ENCODE peak calls at places on chromosomes 5 and 9, in five cellular contexts. One of them, this sample, is unnamed.

GRCh38 chr9:27572918-27573698 is at the start of gene C9orf72:
- DNase-seq in thoracic aorta: peak
- DNase-seq in stimulated activated CD4-positive, alpha-beta T cell treated with anti-CD3 and anti-CD28 coated beads, Interleukin-1b, Interleukin-23, amount 100 ng/mL, for 1 hour: peak
- DNase-seq in H1: peak
- DNase-seq in germinal center: peak
- DNase-seq in this sample: peak

GRCh38 chr9:106066937-106067545 is 372.7 kb downstream of the TMEM38B start:
- DNase-seq in thoracic aorta: no peak
- DNase-seq in stimulated activated CD4-positive, alpha-beta T cell treated with anti-CD3 and anti-CD28 coated beads, Interleukin-1b, Interleukin-23, amount 100 ng/mL, for 1 hour: no peak
- DNase-seq in H1: no peak
- DNase-seq in germinal center: no peak
- DNase-seq in this sample: no peak

GRCh38 chr5:28809811-28810750 is 1771.7 kb upstream of the CDH9 start:
- DNase-seq in thoracic aorta: no peak
- DNase-seq in stimulated activated CD4-positive, alpha-beta T cell treated with anti-CD3 and anti-CD28 coated beads, Interleukin-1b, Interleukin-23, amount 100 ng/mL, for 1 hour: no peak
- DNase-seq in H1: no peak
- DNase-seq in germinal center: no peak
- DNase-seq in this sample: no peak

GRCh38 chr9:27365977-27366376 is 69.0 kb upstream of the EQTN start:
- DNase-seq in thoracic aorta: no peak
- DNase-seq in stimulated activated CD4-positive, alpha-beta T cell treated with anti-CD3 and anti-CD28 coated beads, Interleukin-1b, Interleukin-23, amount 100 ng/mL, for 1 hour: no peak
- DNase-seq in H1: no peak
- DNase-seq in germinal center: no peak
- DNase-seq in this sample: no peak

GRCh38 chr9:137970686-137971476 is 93.3 kb downstream of the CACNA1B start:
- DNase-seq in thoracic aorta: no peak
- DNase-seq in stimulated activated CD4-positive, alpha-beta T cell treated with anti-CD3 and anti-CD28 coated beads, Interleukin-1b, Interleukin-23, amount 100 ng/mL, for 1 hour: no peak
- DNase-seq in H1: peak
- DNase-seq in germinal center: no peak
- DNase-seq in this sample: no peak

GRCh38 chr9:31027678-31028077 is 1356.8 kb upstream of the ACO1 start:
- DNase-seq in thoracic aorta: no peak
- DNase-seq in stimulated activated CD4-positive, alpha-beta T cell treated with anti-CD3 and anti-CD28 coated beads, Interleukin-1b, Interleukin-23, amount 100 ng/mL, for 1 hour: no peak
- DNase-seq in H1: no peak
- DNase-seq in germinal center: no peak
- DNase-seq in this sample: no peak

GRCh38 chr9:4600363-4600762 is 61.7 kb upstream of the PLPP6 start:
- DNase-seq in thoracic aorta: no peak
- DNase-seq in stimulated activated CD4-positive, alpha-beta T cell treated with anti-CD3 and anti-CD28 coated beads, Interleukin-1b, Interleukin-23, amount 100 ng/mL, for 1 hour: no peak
- DNase-seq in H1: no peak
- DNase-seq in germinal center: no peak
- DNase-seq in this sample: no peak

GRCh38 chr5:133870661-133871060 is 97.8 kb downstream of the C5orf15 start:
- DNase-seq in thoracic aorta: no peak
- DNase-seq in stimulated activated CD4-positive, alpha-beta T cell treated with anti-CD3 and anti-CD28 coated beads, Interleukin-1b, Interleukin-23, amount 100 ng/mL, for 1 hour: no peak
- DNase-seq in H1: no peak
- DNase-seq in germinal center: no peak
- DNase-seq in this sample: peak

GRCh38 chr9:113594484-113595299 is 131.2 kb downstream of the RGS3 start:
- DNase-seq in thoracic aorta: no peak
- DNase-seq in stimulated activated CD4-positive, alpha-beta T cell treated with anti-CD3 and anti-CD28 coated beads, Interleukin-1b, Interleukin-23, amount 100 ng/mL, for 1 hour: no peak
- DNase-seq in H1: no peak
- DNase-seq in germinal center: no peak
- DNase-seq in this sample: no peak

GRCh38 chr9:127723450-127723849 is 7.6 kb downstream of the TTC16 start:
- DNase-seq in thoracic aorta: no peak
- DNase-seq in stimulated activated CD4-positive, alpha-beta T cell treated with anti-CD3 and anti-CD28 coated beads, Interleukin-1b, Interleukin-23, amount 100 ng/mL, for 1 hour: no peak
- DNase-seq in H1: no peak
- DNase-seq in germinal center: no peak
- DNase-seq in this sample: peak